ENCODE peak calls at places on chromosomes 2 and 18, in six cellular contexts. Z is stimulated activated CD4-positive, alpha-beta T cell treated with anti-CD3 and anti-CD28 coated beads, TNF-alpha, amount 100 ng/mL, for 24 hours; V is H54; P is WTC11; F is COR-L47; K is iris pigment epithelial cell. D is an unnamed sample.

GRCh38 chr18:28045176-28045810 is 131.6 kb downstream of the CDH2 start:
- DNase-seq in P (no peak), K (peak; percentile 85), Z (no peak), F (peak; percentile 55), V (no peak), D (no peak)

GRCh38 chr2:157946919-157947557 is 70.9 kb upstream of the ACVR1 start:
- DNase-seq in F (peak; percentile 13), P (no peak), Z (no peak), V (no peak), K (no peak), D (no peak)

GRCh38 chr2:238969857-238970256 is 122.0 kb downstream of the TWIST2 start:
- DNase-seq in K (no peak), Z (no peak), P (no peak), F (no peak), V (no peak), D (no peak)

GRCh38 chr2:20536619-20537422 is 89.9 kb downstream of the RHOB start:
- DNase-seq in V (no peak), K (no peak), Z (no peak), F (no peak), P (no peak), D (no peak)

GRCh38 chr18:3596324-3597158 is 146.6 kb downstream of the TGIF1 start:
- DNase-seq in P (no peak), F (no peak), Z (peak; percentile 50), K (peak; percentile 34), V (no peak), D (no peak)

GRCh38 chr2:224883700-224884099 is 158.6 kb downstream of the DOCK10 start:
- DNase-seq in V (no peak), P (no peak), Z (no peak), K (no peak), F (no peak), D (no peak)

GRCh38 chr2:190069936-190070696 is 7.6 kb upstream of the MSTN start:
- DNase-seq in K (peak; percentile 72), V (no peak), F (peak; percentile 45), P (no peak), Z (no peak), D (no peak)

GRCh38 chr2:95667480-95667879 is 75.7 kb downstream of the TRIM43 start:
- DNase-seq in F (no peak), P (no peak), V (no peak), K (no peak), Z (no peak), D (no peak)

GRCh38 chr2:227545990-227546389 is 52.7 kb upstream of the SCYGR2 start:
- DNase-seq in K (peak; percentile 18), P (peak; percentile 28), F (no peak), Z (no peak), V (no peak), D (peak; percentile 52)

GRCh38 chr2:241390301-241391206 is 34.5 kb downstream of the FARP2 start:
- DNase-seq in V (no peak), F (no peak), Z (no peak), P (no peak), K (no peak), D (no peak)

GRCh38 chr2:85409719-85410583 is at the start of gene CAPG:
- DNase-seq in V (peak; percentile 72), P (peak; percentile 47), F (no peak), K (no peak), Z (peak; percentile 46), D (peak; percentile 53)

GRCh38 chr2:181742908-181743722 is 62.8 kb upstream of the NEUROD1 start:
- DNase-seq in K (peak; percentile 67), Z (no peak), P (no peak), V (no peak), F (peak; percentile 43), D (no peak)

GRCh38 chr2:195575879-195576391 is 81.1 kb upstream of the SLC39A10 start:
- DNase-seq in V (peak; percentile 20), F (no peak), Z (no peak), K (peak; percentile 91), P (no peak), D (no peak)

GRCh38 chr2:43018179-43019024 is 208.0 kb downstream of the ZFP36L2 start:
- DNase-seq in F (no peak), Z (no peak), P (no peak), K (peak; percentile 94), V (no peak), D (no peak)

GRCh38 chr2:80238692-80239469 is 65.7 kb downstream of the LRRTM1 start:
- DNase-seq in F (peak; percentile 4), P (peak; percentile 69), K (peak; percentile 17), Z (peak; percentile 2), V (peak; percentile 5), D (peak; percentile 80)

GRCh38 chr2:56128235-56128634 is 55.6 kb upstream of the CCDC85A start:
- DNase-seq in Z (no peak), V (no peak), P (no peak), F (no peak), K (peak; percentile 23), D (no peak)

GRCh38 chr2:62597323-62597722 is 91.3 kb upstream of the TMEM17 start:
- DNase-seq in F (no peak), Z (no peak), V (no peak), P (no peak), K (peak; percentile 54), D (no peak)

GRCh38 chr2:134668821-134669220 is 50.0 kb downstream of the TMEM163 start:
- DNase-seq in F (no peak), Z (peak; percentile 59), P (no peak), K (no peak), V (peak; percentile 56), D (peak; percentile 33)

GRCh38 chr18:48108136-48108535 is 177.7 kb upstream of the SMAD2 start:
- DNase-seq in V (no peak), Z (no peak), F (no peak), P (no peak), K (no peak), D (no peak)

GRCh38 chr2:170465241-170465640 is 249.9 kb upstream of the SP5 start:
- DNase-seq in Z (no peak), F (no peak), P (no peak), V (no peak), K (peak; percentile 47), D (no peak)

GRCh38 chr18:7908686-7909299 is 341.7 kb downstream of the PTPRM start:
- DNase-seq in F (peak; percentile 94), P (no peak), K (no peak), V (no peak), Z (no peak), D (no peak)

GRCh38 chr18:54119524-54120019 is 104.9 kb downstream of the MBD2 start:
- DNase-seq in F (peak; percentile 73), Z (no peak), V (peak; percentile 4), P (no peak), K (peak; percentile 68), D (no peak)

GRCh38 chr18:75393721-75394120 is 33.8 kb downstream of the SMIM21 start:
- DNase-seq in F (no peak), P (no peak), K (no peak), V (no peak), Z (no peak), D (no peak)

GRCh38 chr2:26169681-26170414 is 3.0 kb upstream of the GAREM2 start:
- DNase-seq in F (no peak), Z (no peak), V (no peak), P (no peak), K (no peak), D (no peak)

GRCh38 chr2:150517951-150518680 is 30.6 kb upstream of the RND3 start:
- DNase-seq in K (peak; percentile 90), V (no peak), Z (no peak), F (no peak), P (no peak), D (no peak)

GRCh38 chr2:46198164-46198883 is 98.9 kb upstream of the EPAS1 start:
- DNase-seq in P (no peak), V (no peak), F (no peak), Z (no peak), K (no peak), D (no peak)

GRCh38 chr2:210873631-210874030 is 317.2 kb downstream of the CPS1 start:
- DNase-seq in P (no peak), K (no peak), Z (no peak), V (no peak), F (no peak), D (no peak)

GRCh38 chr2:188244383-188244782 is 47.3 kb upstream of the GULP1 start:
- DNase-seq in V (no peak), F (no peak), K (peak; percentile 1), Z (no peak), P (no peak), D (no peak)

GRCh38 chr2:191790737-191791136 is 56.2 kb downstream of the CAVIN2 start:
- DNase-seq in V (no peak), Z (no peak), P (no peak), F (no peak), K (peak; percentile 66), D (no peak)

GRCh38 chr2:240304746-240305161 is 130.7 kb upstream of the GPC1 start:
- DNase-seq in K (no peak), V (no peak), F (no peak), Z (no peak), P (no peak), D (no peak)